ENCODE peak calls at places on chromosome 4, in nine cellular contexts. O is endodermal cell; Z is stimulated activated naive CD8-positive, alpha-beta T cell treated with anti-CD3 and anti-CD28 coated beads, Interleukin-15, amount 100 ng/mL, for 72 hours; H is H9; P is central memory CD8-positive, alpha-beta T cell; W is AG09319; Q is D341Med; B is GM12892; K is stomach. Y is an unnamed sample.

GRCh38 chr4:122806981-122807679 is 19.5 kb upstream of the FGF2 start:
- DNase-seq in O (no peak), Z (no peak), H (no peak), P (no peak), W (no peak), Q (no peak), B (no peak), K (no peak), Y (no peak)

GRCh38 chr4:91827914-91828313 is 475.9 kb upstream of the GRID2 start:
- DNase-seq in O (no peak), Z (no peak), H (no peak), P (no peak), W (no peak), Q (no peak), B (no peak), K (no peak), Y (no peak)

GRCh38 chr4:150176559-150176958 is 98.3 kb downstream of the DCLK2 start:
- DNase-seq in O (no peak), Z (no peak), H (no peak), P (no peak), W (peak; percentile 94), Q (no peak), B (no peak), K (no peak), Y (no peak)

GRCh38 chr4:98994474-98995182 is 893 bp upstream of the METAP1 start:
- DNase-seq in O (no peak), Z (no peak), H (no peak), P (no peak), W (no peak), Q (no peak), B (no peak), K (no peak), Y (no peak)

GRCh38 chr4:145003675-145004074 is 94.3 kb downstream of the ANAPC10 start:
- DNase-seq in O (no peak), Z (no peak), H (no peak), P (no peak), W (no peak), Q (no peak), B (no peak), K (no peak), Y (no peak)

GRCh38 chr4:99506781-99507180 is 4.0 kb upstream of the C4orf17 start:
- DNase-seq in O (no peak), Z (no peak), H (no peak), P (no peak), W (no peak), Q (no peak), B (no peak), K (no peak), Y (no peak)

GRCh38 chr4:48254381-48255072 is 15.1 kb downstream of the TEC start:
- DNase-seq in O (no peak), Z (no peak), H (no peak), P (no peak), W (peak; percentile 86), Q (no peak), B (no peak), K (peak; percentile 70), Y (no peak)

GRCh38 chr4:8547912-8548730 is 32.1 kb upstream of the GPR78 start:
- DNase-seq in O (peak; percentile 45), Z (no peak), H (no peak), P (no peak), W (no peak), Q (no peak), B (peak; percentile 4), K (no peak), Y (no peak)

GRCh38 chr4:39975488-39976089 is 2.1 kb downstream of the PDS5A start:
- DNase-seq in O (no peak), Z (no peak), H (no peak), P (no peak), W (no peak), Q (no peak), B (no peak), K (no peak), Y (no peak)

GRCh38 chr4:94758700-94759399 is 1.1 kb downstream of the BMPR1B start:
- DNase-seq in O (peak; percentile 77), Z (no peak), H (peak; percentile 52), P (no peak), W (no peak), Q (peak; percentile 52), B (no peak), K (no peak), Y (no peak)

GRCh38 chr4:53098681-53099121 is 236.6 kb downstream of the RASL11B start:
- DNase-seq in O (no peak), Z (no peak), H (no peak), P (no peak), W (no peak), Q (no peak), B (no peak), K (no peak), Y (no peak)

GRCh38 chr4:2138846-2139500 is 79.8 kb downstream of the NAT8L start:
- DNase-seq in O (no peak), Z (no peak), H (no peak), P (no peak), W (no peak), Q (no peak), B (no peak), K (no peak), Y (no peak)

GRCh38 chr4:2172627-2173231 is 69.2 kb downstream of the HAUS3 start:
- DNase-seq in O (no peak), Z (no peak), H (no peak), P (no peak), W (no peak), Q (no peak), B (no peak), K (no peak), Y (no peak)

GRCh38 chr4:175035907-175036306 is 117.7 kb downstream of the ADAM29 start:
- DNase-seq in O (no peak), Z (no peak), H (no peak), P (no peak), W (no peak), Q (no peak), B (no peak), K (no peak), Y (no peak)

GRCh38 chr4:86043755-86044592 is 315.9 kb downstream of the MAPK10 start:
- DNase-seq in O (peak; percentile 43), Z (no peak), H (no peak), P (no peak), W (peak; percentile 18), Q (peak; percentile 45), B (no peak), K (no peak), Y (no peak)

GRCh38 chr4:3762753-3763511 is 3.3 kb upstream of the ADRA2C start:
- DNase-seq in O (no peak), Z (no peak), H (no peak), P (no peak), W (no peak), Q (no peak), B (no peak), K (no peak), Y (no peak)

GRCh38 chr4:183326853-183327252 is 4.6 kb upstream of the CLDN24 start:
- DNase-seq in O (no peak), Z (no peak), H (no peak), P (no peak), W (no peak), Q (no peak), B (no peak), K (no peak), Y (no peak)

GRCh38 chr4:156915216-156915615 is 56.4 kb downstream of the PDGFC start:
- DNase-seq in O (no peak), Z (no peak), H (no peak), P (no peak), W (no peak), Q (no peak), B (no peak), K (no peak), Y (no peak)

GRCh38 chr4:67918428-67918827 is 34.6 kb upstream of the TMPRSS11D start:
- DNase-seq in O (no peak), Z (no peak), H (no peak), P (no peak), W (no peak), Q (no peak), B (no peak), K (no peak), Y (no peak)